ENCODE peak calls at places on chromosomes 6 and 20, in ten cellular contexts. One of them, this sample, is unnamed. For H3K9me3, the result is how much of the 10 kb centered on the place peaks cover.

GRCh38 chr20:23629017-23629541 is 8.7 kb downstream of the CST3 start:
- DNase-seq in cardiac muscle cell: peak
- DNase-seq in adrenal gland: no peak
- DNase-seq in stomach: peak
- DNase-seq in H9: no peak
- DNase-seq in OCI-LY7: no peak
- DNase-seq in uterus: peak
- DNase-seq in body of pancreas: no peak
- DNase-seq in spleen: no peak
- DNase-seq in gastrocnemius medialis: peak
- DNase-seq in this sample: no peak

GRCh38 chr6:113488061-113488460 is 369.1 kb upstream of the MARCKS start:
- DNase-seq in H9: no peak
- DNase-seq in adrenal gland: no peak
- DNase-seq in body of pancreas: no peak
- DNase-seq in uterus: no peak
- DNase-seq in cardiac muscle cell: peak
- DNase-seq in OCI-LY7: no peak
- DNase-seq in spleen: no peak
- DNase-seq in gastrocnemius medialis: no peak
- DNase-seq in stomach: no peak
- DNase-seq in this sample: no peak

GRCh38 chr6:53020005-53020744 is 25.1 kb upstream of the GSTA4 start:
- DNase-seq in uterus: no peak
- DNase-seq in H9: no peak
- DNase-seq in gastrocnemius medialis: no peak
- DNase-seq in body of pancreas: no peak
- DNase-seq in spleen: no peak
- DNase-seq in adrenal gland: no peak
- DNase-seq in stomach: no peak
- DNase-seq in OCI-LY7: no peak
- DNase-seq in cardiac muscle cell: peak
- DNase-seq in this sample: peak

GRCh38 chr20:36311854-36312723 is 6.0 kb downstream of the DLGAP4 start:
- DNase-seq in gastrocnemius medialis: no peak
- DNase-seq in H9: no peak
- DNase-seq in stomach: no peak
- DNase-seq in uterus: no peak
- DNase-seq in OCI-LY7: no peak
- DNase-seq in spleen: peak
- DNase-seq in cardiac muscle cell: no peak
- DNase-seq in adrenal gland: no peak
- DNase-seq in body of pancreas: no peak
- DNase-seq in this sample: no peak

GRCh38 chr20:37378785-37379598 is 33.1 kb downstream of the SRC start:
- DNase-seq in adrenal gland: peak
- DNase-seq in cardiac muscle cell: peak
- DNase-seq in uterus: no peak
- DNase-seq in spleen: peak
- DNase-seq in gastrocnemius medialis: no peak
- DNase-seq in body of pancreas: no peak
- DNase-seq in H9: no peak
- DNase-seq in stomach: peak
- DNase-seq in OCI-LY7: no peak
- DNase-seq in this sample: no peak

GRCh38 chr6:70806086-70806485 is 138.4 kb downstream of the SMAP1 start:
- DNase-seq in gastrocnemius medialis: no peak
- DNase-seq in stomach: no peak
- DNase-seq in adrenal gland: no peak
- DNase-seq in H9: no peak
- DNase-seq in OCI-LY7: no peak
- DNase-seq in spleen: no peak
- DNase-seq in uterus: no peak
- DNase-seq in cardiac muscle cell: no peak
- DNase-seq in body of pancreas: no peak
- DNase-seq in this sample: no peak

GRCh38 chr20:34953960-34954359 is 1.6 kb downstream of the GSS start:
- DNase-seq in body of pancreas: no peak
- DNase-seq in gastrocnemius medialis: no peak
- DNase-seq in spleen: no peak
- DNase-seq in uterus: no peak
- DNase-seq in H9: no peak
- DNase-seq in stomach: no peak
- DNase-seq in OCI-LY7: no peak
- DNase-seq in adrenal gland: no peak
- DNase-seq in cardiac muscle cell: no peak
- DNase-seq in this sample: no peak

GRCh38 chr6:137867685-137868509 is 838 bp downstream of the TNFAIP3 start:
- DNase-seq in stomach: peak
- DNase-seq in cardiac muscle cell: no peak
- DNase-seq in gastrocnemius medialis: no peak
- DNase-seq in spleen: peak
- DNase-seq in uterus: peak
- DNase-seq in OCI-LY7: peak
- DNase-seq in H9: peak
- DNase-seq in body of pancreas: peak
- DNase-seq in adrenal gland: peak
- DNase-seq in this sample: no peak

GRCh38 chr20:58584881-58585752 is 66.0 kb upstream of the STX16 start:
- DNase-seq in adrenal gland: no peak
- DNase-seq in stomach: no peak
- DNase-seq in body of pancreas: no peak
- DNase-seq in OCI-LY7: no peak
- DNase-seq in cardiac muscle cell: peak
- DNase-seq in uterus: peak
- DNase-seq in spleen: no peak
- DNase-seq in gastrocnemius medialis: no peak
- DNase-seq in H9: no peak
- DNase-seq in this sample: no peak

DNA sequence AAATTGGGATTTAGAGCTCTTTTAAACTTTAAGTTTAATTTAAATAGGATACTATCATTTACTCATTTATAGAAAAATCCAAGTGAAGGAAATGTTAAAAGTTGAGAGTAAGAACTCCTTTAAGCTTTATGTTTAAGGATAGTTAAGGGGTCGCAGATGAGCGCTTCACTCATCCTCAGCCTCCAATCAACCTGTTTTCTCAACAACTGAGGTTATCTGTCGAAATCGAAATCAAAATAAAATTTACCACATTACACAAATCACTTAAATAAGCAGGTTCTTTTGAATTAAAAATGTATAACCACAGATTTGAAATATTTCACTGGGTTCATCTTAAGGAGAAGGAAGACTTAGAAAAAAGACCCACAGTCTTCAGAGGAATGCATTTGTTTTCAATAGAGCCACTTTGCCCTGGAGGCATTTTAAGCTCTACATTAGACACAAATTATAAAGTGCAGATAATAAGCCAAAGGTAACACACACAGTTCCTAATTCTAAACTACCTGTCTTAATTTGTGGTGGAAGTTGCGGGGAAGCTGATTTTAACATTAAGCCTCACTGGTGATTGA is 5.5 kb downstream of the PAX1 start:
- DNase-seq in gastrocnemius medialis: no peak
- DNase-seq in H9: no peak
- DNase-seq in adrenal gland: no peak
- DNase-seq in spleen: no peak
- DNase-seq in OCI-LY7: no peak
- DNase-seq in uterus: no peak
- DNase-seq in body of pancreas: no peak
- DNase-seq in stomach: no peak
- DNase-seq in cardiac muscle cell: no peak
- DNase-seq in this sample: no peak
- H3K9me3 ChIP-seq in gastrocnemius medialis: under half
- H3K9me3 ChIP-seq in H9: under half
- H3K9me3 ChIP-seq in adrenal gland: under half
- H3K9me3 ChIP-seq in spleen: under half
- H3K9me3 ChIP-seq in OCI-LY7: under half
- H3K9me3 ChIP-seq in uterus: under half
- H3K9me3 ChIP-seq in body of pancreas: under half
- H3K9me3 ChIP-seq in stomach: under half
- H3K9me3 ChIP-seq in cardiac muscle cell: under half
- H3K9me3 ChIP-seq in this sample: under half

DNA sequence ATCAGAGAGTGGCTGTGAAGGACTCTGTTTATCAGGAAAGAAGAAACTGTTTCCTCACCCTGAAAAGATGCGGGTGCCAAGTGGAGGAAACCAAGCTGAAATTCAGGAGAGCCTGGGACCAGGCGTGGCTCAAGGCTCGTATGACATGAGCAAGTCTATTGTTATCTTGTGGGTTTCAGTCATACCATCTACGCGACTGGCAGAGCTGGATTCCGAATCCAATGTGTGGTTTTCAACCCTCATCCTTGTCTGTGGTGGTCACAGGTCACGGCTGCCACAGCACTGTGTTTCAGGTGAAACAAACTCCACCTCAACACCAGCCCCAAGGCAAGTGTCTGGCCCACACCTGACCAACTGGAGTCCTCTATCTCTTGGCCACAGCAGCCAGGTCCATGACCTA is 9.1 kb downstream of the MC3R start:
- DNase-seq in stomach: no peak
- DNase-seq in OCI-LY7: no peak
- DNase-seq in H9: no peak
- DNase-seq in gastrocnemius medialis: no peak
- DNase-seq in body of pancreas: no peak
- DNase-seq in cardiac muscle cell: no peak
- DNase-seq in spleen: no peak
- DNase-seq in adrenal gland: no peak
- DNase-seq in uterus: no peak
- DNase-seq in this sample: no peak
- H3K9me3 ChIP-seq in stomach: under half
- H3K9me3 ChIP-seq in OCI-LY7: under half
- H3K9me3 ChIP-seq in H9: half or more
- H3K9me3 ChIP-seq in gastrocnemius medialis: under half
- H3K9me3 ChIP-seq in body of pancreas: under half
- H3K9me3 ChIP-seq in cardiac muscle cell: under half
- H3K9me3 ChIP-seq in spleen: under half
- H3K9me3 ChIP-seq in adrenal gland: under half
- H3K9me3 ChIP-seq in uterus: under half
- H3K9me3 ChIP-seq in this sample: under half

GRCh38 chr20:59661621-59662020 is 57.3 kb downstream of the PHACTR3 start:
- DNase-seq in OCI-LY7: no peak
- DNase-seq in stomach: peak
- DNase-seq in adrenal gland: no peak
- DNase-seq in cardiac muscle cell: no peak
- DNase-seq in spleen: no peak
- DNase-seq in H9: no peak
- DNase-seq in body of pancreas: no peak
- DNase-seq in uterus: no peak
- DNase-seq in gastrocnemius medialis: no peak
- DNase-seq in this sample: no peak

GRCh38 chr20:59663513-59663890 is 59.2 kb downstream of the PHACTR3 start:
- DNase-seq in OCI-LY7: no peak
- DNase-seq in cardiac muscle cell: no peak
- DNase-seq in spleen: peak
- DNase-seq in H9: no peak
- DNase-seq in uterus: no peak
- DNase-seq in gastrocnemius medialis: no peak
- DNase-seq in adrenal gland: no peak
- DNase-seq in body of pancreas: no peak
- DNase-seq in stomach: no peak
- DNase-seq in this sample: no peak

GRCh38 chr20:59662161-59662560 is 57.8 kb downstream of the PHACTR3 start:
- DNase-seq in stomach: no peak
- DNase-seq in body of pancreas: no peak
- DNase-seq in H9: no peak
- DNase-seq in uterus: no peak
- DNase-seq in adrenal gland: no peak
- DNase-seq in OCI-LY7: no peak
- DNase-seq in cardiac muscle cell: no peak
- DNase-seq in spleen: no peak
- DNase-seq in gastrocnemius medialis: no peak
- DNase-seq in this sample: no peak

GRCh38 chr20:59662856-59663512 is 58.6 kb downstream of the PHACTR3 start:
- DNase-seq in OCI-LY7: no peak
- DNase-seq in stomach: peak
- DNase-seq in spleen: no peak
- DNase-seq in gastrocnemius medialis: no peak
- DNase-seq in H9: no peak
- DNase-seq in uterus: no peak
- DNase-seq in cardiac muscle cell: no peak
- DNase-seq in adrenal gland: no peak
- DNase-seq in body of pancreas: no peak
- DNase-seq in this sample: no peak

GRCh38 chr20:59661141-59661540 is 56.8 kb downstream of the PHACTR3 start:
- DNase-seq in H9: no peak
- DNase-seq in spleen: no peak
- DNase-seq in cardiac muscle cell: no peak
- DNase-seq in stomach: peak
- DNase-seq in adrenal gland: no peak
- DNase-seq in body of pancreas: no peak
- DNase-seq in gastrocnemius medialis: no peak
- DNase-seq in OCI-LY7: no peak
- DNase-seq in uterus: no peak
- DNase-seq in this sample: no peak
- H3K9me3 ChIP-seq in H9: under half
- H3K9me3 ChIP-seq in spleen: under half
- H3K9me3 ChIP-seq in cardiac muscle cell: under half
- H3K9me3 ChIP-seq in stomach: under half
- H3K9me3 ChIP-seq in adrenal gland: under half
- H3K9me3 ChIP-seq in body of pancreas: under half
- H3K9me3 ChIP-seq in gastrocnemius medialis: under half
- H3K9me3 ChIP-seq in OCI-LY7: under half
- H3K9me3 ChIP-seq in uterus: under half
- H3K9me3 ChIP-seq in this sample: under half

GRCh38 chr6:168373389-168373788 is 53.8 kb upstream of the DACT2 start:
- DNase-seq in gastrocnemius medialis: no peak
- DNase-seq in spleen: peak
- DNase-seq in stomach: no peak
- DNase-seq in H9: no peak
- DNase-seq in uterus: no peak
- DNase-seq in OCI-LY7: no peak
- DNase-seq in adrenal gland: no peak
- DNase-seq in body of pancreas: peak
- DNase-seq in cardiac muscle cell: no peak
- DNase-seq in this sample: no peak

GRCh38 chr6:168376120-168376519 is 56.5 kb upstream of the DACT2 start:
- DNase-seq in cardiac muscle cell: no peak
- DNase-seq in H9: no peak
- DNase-seq in gastrocnemius medialis: no peak
- DNase-seq in OCI-LY7: no peak
- DNase-seq in stomach: no peak
- DNase-seq in spleen: no peak
- DNase-seq in adrenal gland: no peak
- DNase-seq in body of pancreas: peak
- DNase-seq in uterus: peak
- DNase-seq in this sample: no peak

GRCh38 chr6:168372871-168373270 is 53.3 kb upstream of the DACT2 start:
- DNase-seq in body of pancreas: peak
- DNase-seq in uterus: no peak
- DNase-seq in adrenal gland: no peak
- DNase-seq in spleen: no peak
- DNase-seq in stomach: peak
- DNase-seq in cardiac muscle cell: no peak
- DNase-seq in OCI-LY7: no peak
- DNase-seq in H9: no peak
- DNase-seq in gastrocnemius medialis: no peak
- DNase-seq in this sample: no peak

GRCh38 chr6:168374051-168374502 is 54.5 kb upstream of the DACT2 start:
- DNase-seq in stomach: no peak
- DNase-seq in uterus: no peak
- DNase-seq in gastrocnemius medialis: no peak
- DNase-seq in H9: no peak
- DNase-seq in spleen: peak
- DNase-seq in OCI-LY7: no peak
- DNase-seq in adrenal gland: no peak
- DNase-seq in cardiac muscle cell: no peak
- DNase-seq in body of pancreas: no peak
- DNase-seq in this sample: no peak

GRCh38 chr6:168374541-168375071 is 55.0 kb upstream of the DACT2 start:
- DNase-seq in body of pancreas: no peak
- DNase-seq in H9: no peak
- DNase-seq in cardiac muscle cell: no peak
- DNase-seq in stomach: no peak
- DNase-seq in uterus: no peak
- DNase-seq in gastrocnemius medialis: no peak
- DNase-seq in spleen: peak
- DNase-seq in adrenal gland: no peak
- DNase-seq in OCI-LY7: no peak
- DNase-seq in this sample: no peak
- H3K9me3 ChIP-seq in body of pancreas: under half
- H3K9me3 ChIP-seq in H9: under half
- H3K9me3 ChIP-seq in cardiac muscle cell: under half
- H3K9me3 ChIP-seq in stomach: under half
- H3K9me3 ChIP-seq in uterus: under half
- H3K9me3 ChIP-seq in gastrocnemius medialis: under half
- H3K9me3 ChIP-seq in spleen: under half
- H3K9me3 ChIP-seq in adrenal gland: under half
- H3K9me3 ChIP-seq in OCI-LY7: under half
- H3K9me3 ChIP-seq in this sample: under half